ENCODE peak calls at places on chromosomes 5 and 9, in ten cellular contexts. Q is kidney epithelial cell, F is tibial nerve, V is lung, M is astrocyte of the spinal cord, B is A673, G is GM13977, T is GM12878, K is psoas muscle, U is endodermal cell. X is an unnamed sample.

GRCh38 chr5:24539625-24540024 is 105.2 kb downstream of the CDH10 start:
- DNase-seq in K (no peak), M (no peak), U (no peak), V (no peak), B (peak; percentile 89), Q (no peak), F (no peak), G (no peak), T (no peak), X (no peak)

GRCh38 chr9:113178087-113178486 is 27.3 kb downstream of the SLC31A2 start:
- DNase-seq in M (peak; percentile 62), Q (no peak), V (no peak), F (no peak), B (no peak), K (no peak), T (no peak), G (no peak), U (no peak), X (no peak)

GRCh38 chr5:84014966-84015365 is 294.3 kb upstream of the HAPLN1 start:
- DNase-seq in M (no peak), T (no peak), Q (no peak), K (no peak), F (no peak), V (no peak), B (no peak), U (no peak), G (no peak), X (no peak)

GRCh38 chr5:9052421-9052820 is 493.5 kb downstream of the SEMA5A start:
- DNase-seq in F (no peak), T (no peak), B (no peak), M (no peak), Q (no peak), V (no peak), K (no peak), G (no peak), U (no peak), X (no peak)

GRCh38 chr9:72564517-72565281 is 43.3 kb downstream of the TMC1 start:
- DNase-seq in M (no peak), B (no peak), T (no peak), Q (no peak), F (no peak), U (no peak), G (no peak), K (no peak), V (no peak), X (no peak)

GRCh38 chr9:27125936-27126335 is 16.9 kb downstream of the TEK start:
- DNase-seq in F (no peak), T (no peak), B (no peak), M (peak; percentile 37), G (no peak), Q (no peak), V (no peak), K (no peak), U (no peak), X (no peak)

GRCh38 chr5:150060471-150060870 is 25.9 kb downstream of the CSF1R start:
- DNase-seq in B (no peak), M (no peak), F (no peak), T (no peak), K (peak; percentile 28), G (no peak), V (no peak), Q (no peak), U (no peak), X (no peak)

GRCh38 chr9:91234523-91234922 is 127.2 kb downstream of the AUH start:
- DNase-seq in F (no peak), U (no peak), Q (no peak), V (no peak), T (no peak), M (no peak), B (no peak), G (no peak), K (no peak), X (peak; percentile 39)

GRCh38 chr9:33166263-33167083 is 663 bp downstream of the B4GALT1 start:
- DNase-seq in B (peak; percentile 51), T (no peak), F (no peak), Q (no peak), G (no peak), M (no peak), K (peak; percentile 85), V (peak; percentile 48), U (no peak), X (peak; percentile 35)

GRCh38 chr5:13488254-13488931 is 456.1 kb downstream of the DNAH5 start:
- DNase-seq in K (no peak), T (no peak), G (no peak), M (no peak), Q (no peak), V (no peak), B (no peak), U (no peak), F (no peak), X (no peak)

GRCh38 chr9:22447607-22448305 is 1.1 kb downstream of the DMRTA1 start:
- DNase-seq in Q (no peak), V (no peak), M (peak; percentile 17), B (no peak), U (peak; percentile 63), K (no peak), G (no peak), T (no peak), F (no peak), X (no peak)

GRCh38 chr5:8864053-8864452 is 681.8 kb downstream of the SEMA5A start:
- DNase-seq in Q (no peak), K (no peak), G (no peak), M (no peak), V (no peak), F (no peak), T (no peak), B (no peak), U (peak; percentile 86), X (peak; percentile 2)

GRCh38 chr9:95505676-95506437 is 10.9 kb downstream of the PTCH1 start:
- DNase-seq in K (peak; percentile 67), G (peak; percentile 68), F (no peak), T (no peak), V (no peak), Q (no peak), M (peak; percentile 46), U (peak; percentile 83), B (peak; percentile 78), X (peak; percentile 48)

DNA sequence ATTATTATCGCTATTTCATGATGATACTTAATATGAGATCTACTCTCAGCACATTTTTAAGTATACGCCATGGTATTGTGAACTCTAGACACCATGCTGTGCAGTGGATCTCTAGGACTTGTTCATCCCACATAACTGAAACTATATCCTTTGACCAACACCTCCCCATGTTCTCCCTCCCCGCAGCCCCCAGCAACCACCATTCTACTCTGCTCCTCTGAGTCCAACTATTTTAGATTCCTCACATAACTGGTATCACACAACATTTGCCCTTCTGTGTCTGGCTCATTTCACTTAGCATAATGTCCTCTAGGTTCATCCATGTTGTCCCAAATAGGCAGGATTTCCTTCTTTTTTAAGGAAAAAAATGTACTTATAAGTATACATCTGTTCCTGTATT is 6.6 kb upstream of the TBC1D2 start:
- DNase-seq in B (no peak), F (no peak), T (no peak), Q (no peak), M (no peak), U (peak; percentile 30), G (no peak), K (no peak), V (no peak), X (no peak)
- TF ChIP-seq CTCF in B (no peak), F (no peak), T (no peak), Q (no peak), M (no peak), U (no peak), G (no peak), K (no peak), V (no peak), X (no peak)

GRCh38 chr5:149005077-149005892 is 57.6 kb downstream of the SH3TC2 start:
- DNase-seq in G (no peak), B (peak; percentile 64), K (no peak), M (no peak), V (no peak), F (no peak), T (no peak), Q (no peak), U (no peak), X (no peak)
- TF ChIP-seq CTCF in G (no peak), B (no peak), K (no peak), M (no peak), V (no peak), F (no peak), T (no peak), Q (no peak), U (no peak), X (no peak)

DNA sequence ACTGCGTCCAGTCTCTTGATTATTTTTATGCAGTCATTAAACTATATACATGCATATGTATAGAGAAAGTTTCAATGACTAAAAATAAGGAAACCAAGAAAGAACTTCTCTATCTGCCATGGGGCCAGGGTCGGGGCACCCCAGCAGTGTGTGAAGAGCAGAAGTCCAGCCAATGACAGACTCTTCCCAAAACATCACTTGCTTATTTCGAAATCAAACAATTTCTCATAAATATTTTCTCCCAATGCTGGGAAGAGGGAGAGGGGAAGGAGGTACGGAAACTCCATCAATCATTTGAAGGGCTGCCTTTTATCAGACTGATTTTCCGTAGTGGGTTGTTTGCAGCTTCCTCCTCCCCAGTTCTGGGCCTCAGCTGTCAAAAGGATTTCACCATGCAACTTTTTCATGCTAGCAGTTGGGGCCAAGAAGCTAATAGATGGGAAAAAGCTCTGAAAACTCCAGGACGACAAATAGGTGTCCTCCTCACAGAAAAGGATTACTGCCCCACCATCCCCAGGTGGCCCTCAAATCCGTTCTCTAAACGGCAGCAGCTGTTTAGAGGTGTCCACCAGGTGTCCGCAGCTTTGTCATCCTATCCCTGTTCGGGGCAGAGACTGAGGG is 617 bp upstream of the FPGS start:
- DNase-seq in K (no peak), Q (no peak), G (no peak), V (no peak), M (no peak), U (no peak), B (peak; percentile 33), T (no peak), F (no peak), X (no peak)
- TF ChIP-seq CTCF in K (no peak), Q (peak; percentile 26), G (no peak), V (no peak), M (peak; percentile 8), U (peak; percentile 69), B (no peak), T (peak; percentile 25), F (peak; percentile 13), X (no peak)

GRCh38 chr5:126103050-126103449 is 320.2 kb upstream of the GRAMD2B start:
- DNase-seq in G (no peak), Q (no peak), B (no peak), V (no peak), T (no peak), U (no peak), K (no peak), F (no peak), M (no peak), X (no peak)

GRCh38 chr5:126098330-126099017 is 324.7 kb upstream of the GRAMD2B start:
- DNase-seq in V (no peak), B (no peak), U (no peak), G (no peak), F (no peak), M (peak; percentile 91), T (no peak), Q (no peak), K (no peak), X (no peak)

GRCh38 chr5:126099077-126099476 is 324.1 kb upstream of the GRAMD2B start:
- DNase-seq in U (no peak), G (no peak), V (no peak), K (no peak), F (no peak), M (no peak), Q (no peak), T (no peak), B (no peak), X (no peak)

GRCh38 chr5:126101901-126102300 is 321.3 kb upstream of the GRAMD2B start:
- DNase-seq in F (no peak), G (no peak), V (no peak), U (no peak), Q (no peak), B (no peak), M (no peak), T (no peak), K (no peak), X (no peak)

GRCh38 chr5:126100767-126101166 is 322.4 kb upstream of the GRAMD2B start:
- DNase-seq in G (no peak), F (no peak), V (no peak), Q (no peak), T (no peak), B (peak; percentile 7), K (no peak), M (no peak), U (peak; percentile 54), X (no peak)
- TF ChIP-seq CTCF in G (peak; percentile 14), F (no peak), V (no peak), Q (peak; percentile 24), T (peak; percentile 29), B (peak; percentile 53), K (no peak), M (peak; percentile 30), U (peak; percentile 71), X (no peak)

X was measured in activated CD8-positive, alpha-beta T cell treated with anti-CD3 and anti-CD28 coated beads for 36 hours.